ENCODE peak calls at places on chromosome 2, in ten cellular contexts. E is Peyer's patch, W is AG09309, M is left colon, U is GM03348, L is left lung, B is RKO, K is posterior cingulate gyrus, H is endothelial cell, V is brain microvascular endothelial cell. P is an unnamed sample.

GRCh38 chr2:207107551-207107950 is 58.2 kb downstream of the KLF7 start:
- DNase-seq in E (no peak), W (no peak), M (peak), U (no peak), L (peak), B (no peak), K (peak), H (no peak), V (no peak), P (no peak)

GRCh38 chr2:159140070-159140774 is 146.3 kb downstream of the WDSUB1 start:
- DNase-seq in E (no peak), W (peak), M (no peak), U (peak), L (no peak), B (no peak), K (no peak), H (no peak), V (peak), P (no peak)

GRCh38 chr2:71556811-71557210 is 103.5 kb downstream of the DYSF start:
- DNase-seq in E (no peak), W (no peak), M (no peak), U (no peak), L (no peak), B (no peak), K (no peak), H (no peak), V (no peak), P (no peak)

GRCh38 chr2:51795248-51795888 is 763.4 kb upstream of the NRXN1 start:
- DNase-seq in E (no peak), W (no peak), M (peak), U (no peak), L (no peak), B (no peak), K (no peak), H (peak), V (no peak), P (no peak)

GRCh38 chr2:11899264-11899818 is 152.9 kb downstream of the LPIN1 start:
- DNase-seq in E (no peak), W (peak), M (no peak), U (peak), L (no peak), B (peak), K (no peak), H (no peak), V (peak), P (no peak)

GRCh38 chr2:175418224-175418843 is 236.8 kb upstream of the ATP5MC3 start:
- DNase-seq in E (no peak), W (no peak), M (no peak), U (no peak), L (no peak), B (no peak), K (no peak), H (no peak), V (no peak), P (no peak)

GRCh38 chr2:19868705-19869550 is 32.9 kb downstream of the TTC32 start:
- DNase-seq in E (peak), W (no peak), M (peak), U (peak), L (peak), B (no peak), K (no peak), H (peak), V (no peak), P (peak)

GRCh38 chr2:241149675-241149924 is 328 bp upstream of the PASK start:
- DNase-seq in E (no peak), W (no peak), M (no peak), U (no peak), L (no peak), B (no peak), K (no peak), H (no peak), V (no peak), P (no peak)

GRCh38 chr2:46705663-46706062 is 209.9 kb downstream of the MCFD2 start:
- DNase-seq in E (no peak), W (no peak), M (no peak), U (no peak), L (no peak), B (no peak), K (no peak), H (no peak), V (no peak), P (no peak)

GRCh38 chr2:239835056-239835455 is 190.1 kb downstream of the NDUFA10 start:
- DNase-seq in E (peak), W (no peak), M (no peak), U (no peak), L (no peak), B (no peak), K (no peak), H (no peak), V (no peak), P (no peak)

GRCh38 chr2:67346718-67347407 is 50.3 kb upstream of the ETAA1 start:
- DNase-seq in E (no peak), W (no peak), M (no peak), U (no peak), L (no peak), B (peak), K (no peak), H (no peak), V (no peak), P (no peak)

GRCh38 chr2:99940963-99941362 is 201.4 kb downstream of the AFF3 start:
- DNase-seq in E (no peak), W (peak), M (no peak), U (no peak), L (no peak), B (no peak), K (no peak), H (no peak), V (peak), P (no peak)

GRCh38 chr2:203743441-203743932 is 37.0 kb downstream of the CD28 start:
- DNase-seq in E (no peak), W (peak), M (no peak), U (peak), L (no peak), B (no peak), K (no peak), H (no peak), V (no peak), P (no peak)

GRCh38 chr2:168244318-168244717 is 3.1 kb downstream of the STK39 start:
- DNase-seq in E (peak), W (no peak), M (peak), U (no peak), L (no peak), B (no peak), K (no peak), H (no peak), V (no peak), P (peak)